ENCODE peak calls at places on chromosomes 12 and 14, in nine cellular contexts. A is body of pancreas, C is HL-60, I is left ventricle myocardium inferior, N is AG04450, R is endodermal cell, P is cardiac muscle cell, T is heart left ventricle, F is gastrocnemius medialis. O is an unnamed sample.

GRCh38 chr12:93015970-93016751 is 87.1 kb upstream of the EEA1 start:
- DNase-seq in A (peak; percentile 34), C (no peak), I (no peak), N (no peak), R (no peak), P (peak; percentile 8), T (no peak), F (no peak), O (no peak)

GRCh38 chr12:94089891-94090290 is 58.5 kb upstream of the PLXNC1 start:
- DNase-seq in A (no peak), C (peak; percentile 26), I (no peak), N (no peak), R (no peak), P (peak; percentile 89), T (no peak), F (no peak), O (no peak)

GRCh38 chr14:32508281-32508680 is 179.2 kb downstream of the AKAP6 start:
- DNase-seq in A (no peak), C (no peak), I (no peak), N (no peak), R (no peak), P (peak; percentile 40), T (no peak), F (no peak), O (no peak)

GRCh38 chr14:103089386-103090335 is 4.9 kb upstream of the EXOC3L4 start:
- DNase-seq in A (no peak), C (no peak), I (no peak), N (no peak), R (no peak), P (no peak), T (peak; percentile 59), F (no peak), O (no peak)

GRCh38 chr14:100891501-100892445 is 11.7 kb downstream of the RTL1 start:
- DNase-seq in A (no peak), C (no peak), I (peak; percentile 3), N (no peak), R (no peak), P (no peak), T (peak; percentile 38), F (no peak), O (peak; percentile 59)

GRCh38 chr12:75702477-75703093 is 191.2 kb upstream of the KRR1 start:
- DNase-seq in A (no peak), C (no peak), I (no peak), N (no peak), R (no peak), P (no peak), T (no peak), F (no peak), O (no peak)

GRCh38 chr14:61927521-61927920 is 165.3 kb downstream of the SNAPC1 start:
- DNase-seq in A (no peak), C (no peak), I (no peak), N (peak; percentile 55), R (peak; percentile 57), P (peak; percentile 4), T (no peak), F (no peak), O (no peak)

GRCh38 chr14:102232348-102232625 is 72.7 kb downstream of the MOK start:
- DNase-seq in A (no peak), C (no peak), I (no peak), N (no peak), R (peak; percentile 47), P (no peak), T (no peak), F (no peak), O (no peak)

GRCh38 chr14:69683971-69684370 is 72.6 kb downstream of the SUSD6 start:
- DNase-seq in A (no peak), C (no peak), I (no peak), N (no peak), R (no peak), P (no peak), T (no peak), F (no peak), O (no peak)

GRCh38 chr12:53218551-53219114 is 11.6 kb upstream of the ITGB7 start:
- DNase-seq in A (no peak), C (no peak), I (peak; percentile 42), N (no peak), R (peak; percentile 65), P (peak; percentile 33), T (no peak), F (no peak), O (no peak)

GRCh38 chr12:1616233-1617066 is 12.6 kb upstream of the WNT5B start:
- DNase-seq in A (no peak), C (peak; percentile 72), I (no peak), N (no peak), R (peak; percentile 52), P (no peak), T (no peak), F (no peak), O (no peak)

GRCh38 chr12:131673519-131674265 is 37.2 kb upstream of the SFSWAP start:
- DNase-seq in A (no peak), C (no peak), I (no peak), N (no peak), R (no peak), P (peak; percentile 9), T (no peak), F (no peak), O (no peak)

GRCh38 chr12:108570743-108571603 is 8.6 kb downstream of the ISCU start:
- DNase-seq in A (no peak), C (peak; percentile 23), I (no peak), N (no peak), R (peak; percentile 52), P (peak; percentile 75), T (no peak), F (no peak), O (no peak)

GRCh38 chr14:97692084-97692483 is 894.9 kb downstream of the VRK1 start:
- DNase-seq in A (no peak), C (no peak), I (no peak), N (no peak), R (no peak), P (no peak), T (no peak), F (no peak), O (no peak)

GRCh38 chr14:90281766-90282165 is 25.4 kb downstream of the PSMC1 start:
- DNase-seq in A (no peak), C (no peak), I (no peak), N (no peak), R (no peak), P (no peak), T (no peak), F (no peak), O (no peak)

GRCh38 chr12:92506460-92506859 is 196.3 kb upstream of the PLEKHG7 start:
- DNase-seq in A (peak; percentile 26), C (no peak), I (no peak), N (no peak), R (no peak), P (no peak), T (no peak), F (no peak), O (no peak)

GRCh38 chr14:85572845-85573244 is 42.9 kb downstream of the FLRT2 start:
- DNase-seq in A (no peak), C (no peak), I (no peak), N (peak; percentile 32), R (no peak), P (peak; percentile 79), T (no peak), F (no peak), O (no peak)
- H3K4me3 ChIP-seq in A (no peak overlapping the region), C (no peak overlapping the region), I (no peak overlapping the region), N (no peak overlapping the region), R (no peak overlapping the region), P (no peak overlapping the region), T (no peak overlapping the region), F (no peak overlapping the region), O (no peak overlapping the region)

DNA sequence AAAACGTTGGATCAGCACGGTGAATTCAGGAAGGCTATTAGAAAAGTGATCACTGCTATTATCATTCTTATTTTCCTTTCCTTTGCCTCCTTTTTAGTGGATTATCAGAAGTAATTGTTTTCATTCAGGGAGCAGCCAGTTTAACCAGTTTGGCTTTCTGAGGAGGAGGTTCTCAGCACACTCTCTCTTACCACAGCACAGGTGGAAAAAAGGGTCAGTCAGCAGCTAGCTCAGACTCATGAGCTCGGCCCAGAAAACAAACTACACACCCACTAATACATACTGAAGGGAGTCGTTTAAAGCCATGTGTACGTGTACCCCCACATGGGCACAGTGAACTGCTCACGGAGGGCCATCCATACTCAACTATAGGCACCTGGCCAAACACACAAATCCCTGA is 23.2 kb upstream of the MAGOHB start:
- DNase-seq in A (no peak), C (no peak), I (no peak), N (no peak), R (no peak), P (no peak), T (no peak), F (no peak), O (no peak)
- H3K27ac ChIP-seq in A (no peak overlapping the region), C (no peak overlapping the region), I (no peak overlapping the region), N (no peak overlapping the region), R (no peak overlapping the region), P (no peak overlapping the region), T (no peak overlapping the region), F (no peak overlapping the region), O (no peak overlapping the region)

GRCh38 chr14:99440278-99440677 is 40.4 kb downstream of the SETD3 start:
- DNase-seq in A (no peak), C (no peak), I (no peak), N (no peak), R (no peak), P (no peak), T (no peak), F (no peak), O (no peak)
- TF ChIP-seq CTCF in A (no peak), C (no peak), I (no peak), N (no peak), R (peak; percentile 51), P (no peak), T (no peak), F (no peak), O (no peak)

DNA sequence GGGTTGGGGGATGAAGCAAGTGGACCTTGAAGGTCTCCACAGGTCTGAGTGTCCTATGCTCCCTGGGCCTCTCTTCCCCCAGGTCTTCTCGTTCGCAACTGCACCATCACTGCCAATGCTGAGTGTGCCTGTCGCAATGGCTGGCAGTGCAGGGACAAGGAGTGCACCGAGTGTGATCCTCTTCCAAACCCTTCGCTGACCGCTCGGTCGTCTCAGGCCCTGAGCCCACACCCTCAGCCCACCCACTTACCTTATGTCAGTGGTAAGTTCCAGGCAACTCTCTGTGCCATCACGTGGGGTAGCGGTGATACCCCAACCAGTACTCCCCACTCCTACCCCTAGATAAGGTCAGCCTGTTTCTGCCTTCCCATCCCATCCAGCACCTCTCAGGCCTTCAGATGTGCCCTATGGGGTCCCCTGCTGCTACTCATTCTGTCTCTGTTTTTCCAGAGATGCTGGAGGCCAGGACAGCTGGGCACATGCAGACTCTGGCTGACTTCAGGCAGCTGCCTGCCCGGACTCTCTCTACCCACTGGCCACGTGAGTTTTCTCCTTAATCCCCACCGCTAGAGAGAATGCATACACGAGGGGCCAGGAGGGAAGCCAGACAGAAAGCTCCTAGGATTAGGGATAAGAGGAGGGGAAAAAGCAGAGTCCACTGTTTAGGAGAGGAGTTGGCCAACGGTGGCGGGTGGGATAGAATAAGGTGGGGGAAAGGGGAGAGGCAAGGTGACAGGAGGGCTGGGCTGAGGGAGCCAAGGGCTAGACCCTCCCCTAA is 1.6 kb upstream of the TAPBPL start:
- DNase-seq in A (no peak), C (no peak), I (no peak), N (no peak), R (peak; percentile 58), P (no peak), T (no peak), F (no peak), O (peak; percentile 23)
- H3K4me3 ChIP-seq in A (no peak overlapping the region), C (no peak overlapping the region), I (peak overlapping the region; percentile 90), N (peak overlapping the region; percentile 73), R (no peak overlapping the region), P (peak overlapping the region; percentile 25), T (no peak overlapping the region), F (peak overlapping the region; percentile 82), O (peak overlapping the region; percentile 41)